ENCODE peak calls at places on chromosomes 6 and 20, in eight cellular contexts. D, K, E, O, I, Q, F and S are unnamed samples.

GRCh38 chr6:28809947-28810654 is 113.7 kb downstream of the TRIM27 start:
- DNase-seq in D (peak; percentile 37), K (no peak), E (no peak), O (no peak), I (no peak), Q (no peak), F (no peak), S (peak; percentile 32)

GRCh38 chr20:22452442-22453011 is 131.8 kb downstream of the FOXA2 start:
- DNase-seq in D (no peak), K (no peak), E (no peak), O (no peak), I (no peak), Q (no peak), F (no peak), S (no peak)

GRCh38 chr6:40959781-40960327 is 79.2 kb downstream of the UNC5CL start:
- DNase-seq in D (no peak), K (no peak), E (no peak), O (no peak), I (no peak), Q (no peak), F (no peak), S (no peak)

GRCh38 chr20:38658879-38659612 is 57.4 kb downstream of the ARHGAP40 start:
- DNase-seq in D (no peak), K (peak; percentile 28), E (peak; percentile 18), O (peak; percentile 37), I (peak; percentile 60), Q (peak; percentile 24), F (peak; percentile 77), S (peak; percentile 66)

GRCh38 chr6:24910331-24910849 is 25.4 kb downstream of the RIPOR2 start:
- DNase-seq in D (no peak), K (peak; percentile 66), E (no peak), O (no peak), I (peak; percentile 43), Q (no peak), F (peak; percentile 45), S (no peak)

GRCh38 chr6:29723666-29724588 is 693 bp downstream of the HLA-F start:
- DNase-seq in D (no peak), K (peak; percentile 80), E (peak; percentile 61), O (no peak), I (peak; percentile 24), Q (peak; percentile 71), F (peak; percentile 17), S (no peak)

GRCh38 chr20:9831032-9831431 is 7.8 kb downstream of the PAK5 start:
- DNase-seq in D (no peak), K (no peak), E (no peak), O (no peak), I (no peak), Q (no peak), F (no peak), S (no peak)

GRCh38 chr6:167893416-167893815 is 66.7 kb downstream of the AFDN start:
- DNase-seq in D (peak; percentile 77), K (no peak), E (no peak), O (no peak), I (no peak), Q (no peak), F (peak; percentile 48), S (no peak)

GRCh38 chr20:50762435-50763201 is 31.2 kb downstream of the PARD6B start:
- DNase-seq in D (peak; percentile 75), K (no peak), E (no peak), O (no peak), I (no peak), Q (no peak), F (peak; percentile 73), S (no peak)

GRCh38 chr6:12570461-12571030 is 146.0 kb upstream of the PHACTR1 start:
- DNase-seq in D (no peak), K (no peak), E (no peak), O (no peak), I (no peak), Q (no peak), F (no peak), S (no peak)

GRCh38 chr6:143673638-143674037 is 4.1 kb upstream of the PHACTR2 start:
- DNase-seq in D (peak; percentile 94), K (no peak), E (no peak), O (peak; percentile 80), I (no peak), Q (no peak), F (peak; percentile 63), S (no peak)

GRCh38 chr6:113936093-113936934 is 34.6 kb downstream of the HDAC2 start:
- DNase-seq in D (peak; percentile 62), K (no peak), E (peak; percentile 3), O (peak; percentile 69), I (no peak), Q (no peak), F (peak; percentile 29), S (peak; percentile 47)

GRCh38 chr6:55578537-55579363 is at the start of gene HMGCLL1:
- DNase-seq in D (no peak), K (no peak), E (no peak), O (no peak), I (peak; percentile 83), Q (no peak), F (peak; percentile 61), S (no peak)

GRCh38 chr6:46410330-46410953 is 80.8 kb downstream of the RCAN2 start:
- DNase-seq in D (peak; percentile 11), K (no peak), E (no peak), O (peak; percentile 68), I (no peak), Q (no peak), F (peak; percentile 34), S (peak; percentile 45)

GRCh38 chr20:54347216-54347833 is 128.1 kb upstream of the DOK5 start:
- DNase-seq in D (no peak), K (no peak), E (no peak), O (no peak), I (no peak), Q (no peak), F (no peak), S (no peak)

GRCh38 chr20:50478162-50479036 is 31.8 kb upstream of the PTPN1 start:
- DNase-seq in D (peak; percentile 35), K (peak; percentile 76), E (peak; percentile 71), O (peak; percentile 64), I (peak; percentile 43), Q (peak; percentile 71), F (peak; percentile 64), S (peak; percentile 78)

GRCh38 chr6:169966312-169967181 is 215.1 kb downstream of the ERMARD start:
- DNase-seq in D (no peak), K (no peak), E (no peak), O (no peak), I (no peak), Q (no peak), F (no peak), S (no peak)

GRCh38 chr6:116335612-116336011 is 35.1 kb upstream of the DSE start:
- DNase-seq in D (no peak), K (no peak), E (no peak), O (no peak), I (no peak), Q (no peak), F (no peak), S (no peak)

GRCh38 chr20:33655164-33655563 is 7.0 kb upstream of the C20orf144 start:
- DNase-seq in D (no peak), K (no peak), E (no peak), O (no peak), I (no peak), Q (no peak), F (no peak), S (no peak)

GRCh38 chr20:46139908-46140482 is 21.9 kb downstream of the CD40 start:
- DNase-seq in D (no peak), K (no peak), E (no peak), O (no peak), I (no peak), Q (no peak), F (no peak), S (no peak)

GRCh38 chr20:17610566-17611289 is 40.9 kb downstream of the DSTN start:
- DNase-seq in D (no peak), K (peak; percentile 45), E (peak; percentile 74), O (no peak), I (peak; percentile 15), Q (peak; percentile 50), F (no peak), S (no peak)